ENCODE peak calls at places on chromosomes 11 and 22, in five cellular contexts. U is stromal cell of bone marrow, K is ovary, D is NCI-H2081 treated with DMSO at 0.1 percent for 48 hours, Y is neural progenitor cell. E is an unnamed sample.

GRCh38 chr22:33519140-33519973 is 400.9 kb downstream of the LARGE1 start:
- DNase-seq in U (peak), K (peak), D (no peak), Y (peak), E (no peak)

GRCh38 chr11:133708547-133709051 is 136.7 kb downstream of the SPATA19 start:
- DNase-seq in U (no peak), K (no peak), D (no peak), Y (no peak), E (no peak)

GRCh38 chr11:116217006-116217405 is 555.8 kb downstream of the BUD13 start:
- DNase-seq in U (no peak), K (no peak), D (peak), Y (no peak), E (no peak)

GRCh38 chr22:33658775-33659174 is 261.5 kb downstream of the LARGE1 start:
- DNase-seq in U (peak), K (no peak), D (no peak), Y (no peak), E (no peak)

GRCh38 chr22:23531966-23532735 is 47.9 kb downstream of the IGLL1 start:
- DNase-seq in U (no peak), K (peak), D (no peak), Y (no peak), E (no peak)

GRCh38 chr22:27774200-27774599 is 27.4 kb downstream of the MN1 start:
- DNase-seq in U (no peak), K (no peak), D (no peak), Y (no peak), E (no peak)

GRCh38 chr22:23014250-23014649 is 56.1 kb upstream of the GNAZ start:
- DNase-seq in U (no peak), K (no peak), D (no peak), Y (no peak), E (no peak)

GRCh38 chr11:119023741-119024140 is 5.2 kb downstream of the TRAPPC4 start:
- DNase-seq in U (no peak), K (no peak), D (no peak), Y (no peak), E (no peak)

GRCh38 chr22:49014227-49015201 is 813.2 kb downstream of the BRD1 start:
- DNase-seq in U (no peak), K (no peak), D (no peak), Y (no peak), E (no peak)

GRCh38 chr11:22477312-22477711 is 139.1 kb downstream of the SLC17A6 start:
- DNase-seq in U (no peak), K (no peak), D (no peak), Y (no peak), E (no peak)

GRCh38 chr11:69949327-69949726 is 128.8 kb upstream of the ANO1 start:
- DNase-seq in U (peak), K (no peak), D (no peak), Y (no peak), E (peak)